ENCODE peak calls at places on chromosomes 2 and 18, in seven cellular contexts. Q, C, A, T, M, P and W are unnamed samples.

GRCh38 chr2:25309402-25309801 is 32.3 kb downstream of the DNMT3A start:
- DNase-seq in Q (no peak), C (peak; percentile 58), A (no peak), T (peak; percentile 30), M (no peak), P (peak; percentile 45), W (peak; percentile 65)

GRCh38 chr18:57561728-57562423 is 24.6 kb downstream of the FECH start:
- DNase-seq in Q (no peak), C (peak; percentile 56), A (no peak), T (peak; percentile 71), M (no peak), P (peak; percentile 63), W (peak; percentile 60)

GRCh38 chr2:201784547-201784946 is 3.8 kb upstream of the ALS2 start:
- DNase-seq in Q (no peak), C (no peak), A (no peak), T (no peak), M (no peak), P (no peak), W (no peak)

GRCh38 chr2:199810422-199811250 is 40.4 kb downstream of the FTCDNL1 start:
- DNase-seq in Q (no peak), C (no peak), A (no peak), T (no peak), M (no peak), P (peak; percentile 40), W (peak; percentile 82)

GRCh38 chr2:20419007-20419576 is 27.8 kb upstream of the RHOB start:
- DNase-seq in Q (no peak), C (no peak), A (peak; percentile 38), T (no peak), M (no peak), P (no peak), W (peak; percentile 59)

GRCh38 chr18:40293311-40293710 is 1661.7 kb upstream of the PIK3C3 start:
- DNase-seq in Q (no peak), C (no peak), A (no peak), T (peak; percentile 39), M (no peak), P (no peak), W (peak; percentile 5)

GRCh38 chr2:201795608-201796477 is 10.5 kb upstream of the CDK15 start:
- DNase-seq in Q (no peak), C (peak; percentile 77), A (no peak), T (peak; percentile 4), M (no peak), P (peak; percentile 76), W (peak; percentile 70)

GRCh38 chr2:127376265-127376664 is 11.5 kb downstream of the MAP3K2 start:
- DNase-seq in Q (no peak), C (no peak), A (no peak), T (no peak), M (no peak), P (no peak), W (no peak)

GRCh38 chr2:50591642-50592041 is 440.3 kb downstream of the NRXN1 start:
- DNase-seq in Q (peak; percentile 54), C (no peak), A (peak; percentile 13), T (no peak), M (no peak), P (no peak), W (no peak)

GRCh38 chr2:212940816-212941215 is 210.6 kb downstream of the IKZF2 start:
- DNase-seq in Q (no peak), C (peak; percentile 53), A (peak; percentile 77), T (peak; percentile 95), M (no peak), P (no peak), W (peak; percentile 50)

GRCh38 chr2:117269574-117269973 is 544.9 kb upstream of the DDX18 start:
- DNase-seq in Q (no peak), C (no peak), A (no peak), T (no peak), M (no peak), P (no peak), W (no peak)

GRCh38 chr2:200305797-200306718 is at the start of gene SPATS2L:
- DNase-seq in Q (peak; percentile 63), C (peak; percentile 89), A (peak; percentile 80), T (peak; percentile 39), M (peak; percentile 55), P (peak; percentile 72), W (peak; percentile 71)

GRCh38 chr2:130186391-130186790 is 4.3 kb downstream of the MZT2B start:
- DNase-seq in Q (no peak), C (no peak), A (no peak), T (no peak), M (no peak), P (no peak), W (no peak)